ENCODE peak calls at places on chromosomes 6 and 20, in four cellular contexts. R is hepatocyte, U is GM23338, Z is PC-3. D is an unnamed sample.
A peak's percentile ranks its signal among the peaks of the same experiment; 100 is the strongest.

GRCh38 chr6:150236544-150236943 is 93.7 kb downstream of the PPP1R14C start:
- DNase-seq in R (peak; percentile 10), U (peak; percentile 13), Z (no peak), D (no peak)

GRCh38 chr20:30484749-30485070 is 772.8 kb upstream of the DEFB115 start:
- DNase-seq in R (no peak), U (no peak), Z (no peak), D (no peak)

GRCh38 chr6:90003941-90004340 is 109.7 kb downstream of the GJA10 start:
- DNase-seq in R (no peak), U (no peak), Z (no peak), D (no peak)

GRCh38 chr6:53321701-53322100 is 27.0 kb downstream of the ELOVL5 start:
- DNase-seq in R (no peak), U (no peak), Z (no peak), D (no peak)

GRCh38 chr6:29649701-29650673 is 6.9 kb upstream of the MOG start:
- DNase-seq in R (peak; percentile 98), U (peak; percentile 100), Z (peak; percentile 99), D (peak; percentile 96)

GRCh38 chr20:5529331-5530142 is 212.8 kb upstream of the PROKR2 start:
- DNase-seq in R (peak; percentile 90), U (peak; percentile 94), Z (peak; percentile 87), D (peak; percentile 71)

GRCh38 chr6:154412106-154412820 is 55.7 kb upstream of the IPCEF1 start:
- DNase-seq in R (no peak), U (no peak), Z (no peak), D (no peak)

GRCh38 chr6:25918083-25918683 is 12.3 kb downstream of the SLC17A2 start:
- DNase-seq in R (no peak), U (no peak), Z (no peak), D (no peak)

GRCh38 chr6:146892613-146893401 is 294.0 kb downstream of the ADGB start:
- DNase-seq in R (no peak), U (no peak), Z (peak; percentile 30), D (peak; percentile 34)

GRCh38 chr6:47029865-47030561 is 12.1 kb downstream of the ADGRF1 start:
- DNase-seq in R (no peak), U (no peak), Z (no peak), D (no peak)

GRCh38 chr6:47034421-47034820 is 7.7 kb downstream of the ADGRF1 start:
- DNase-seq in R (no peak), U (no peak), Z (peak; percentile 30), D (peak; percentile 33)

GRCh38 chr6:47031656-47032055 is 10.5 kb downstream of the ADGRF1 start:
- DNase-seq in R (no peak), U (no peak), Z (no peak), D (no peak)

GRCh38 chr6:47034919-47035318 is 7.2 kb downstream of the ADGRF1 start:
- DNase-seq in R (peak; percentile 83), U (peak; percentile 35), Z (peak; percentile 99), D (peak; percentile 99)

DNA sequence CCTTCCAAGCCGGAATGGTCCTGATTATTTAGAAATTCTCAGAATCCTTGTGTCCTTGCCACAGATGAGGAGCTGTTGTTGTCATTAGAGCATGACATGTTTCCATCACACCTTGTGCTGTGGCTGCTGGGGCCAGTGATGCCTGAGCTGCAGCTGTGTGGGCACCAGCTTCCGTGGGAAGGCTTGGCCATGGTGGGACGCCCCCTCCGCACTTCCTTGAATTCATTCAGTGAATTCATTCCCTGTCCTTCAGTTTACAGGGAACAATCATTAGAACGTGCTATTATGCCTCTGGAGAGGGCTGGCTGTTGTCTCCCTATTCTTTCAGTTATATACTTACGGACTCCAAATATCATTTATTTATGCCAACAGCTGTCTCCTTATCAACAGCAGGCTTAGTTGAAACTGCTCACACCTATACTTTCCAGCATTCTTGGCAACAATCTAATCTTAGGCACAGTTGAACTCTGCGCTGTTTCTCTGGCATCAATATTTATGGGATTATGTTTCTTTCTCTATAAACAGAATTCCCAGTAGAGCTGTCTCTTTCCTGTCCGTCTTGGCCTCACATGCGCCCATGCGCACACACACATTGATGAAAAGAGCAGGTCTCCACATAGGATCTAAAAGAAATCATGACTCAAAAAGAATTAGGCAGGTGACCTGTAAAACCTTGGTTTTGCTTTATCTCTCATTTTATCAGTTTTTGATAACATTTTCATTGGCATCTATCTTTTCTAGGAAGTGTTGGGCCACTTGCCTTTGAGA is 8.9 kb downstream of the ADGRF1 start:
- DNase-seq in R (peak; percentile 12), U (no peak), Z (no peak), D (no peak)
- H2AFZ ChIP-seq in R (no peak overlapping the region), U (peak overlapping the region; percentile 38), Z (no peak overlapping the region), D (no peak overlapping the region)

GRCh38 chr6:163335671-163336545 is 78.6 kb upstream of the QKI start:
- DNase-seq in R (no peak), U (peak; percentile 25), Z (no peak), D (no peak)
- H3K4me3 ChIP-seq in R (no peak overlapping the region), U (no peak overlapping the region), Z (no peak overlapping the region), D (no peak overlapping the region)

GRCh38 chr6:163735076-163735475 is 320.6 kb downstream of the QKI start:
- DNase-seq in R (no peak), U (no peak), Z (no peak), D (no peak)

GRCh38 chr6:163730496-163731210 is 316.1 kb downstream of the QKI start:
- DNase-seq in R (no peak), U (no peak), Z (no peak), D (no peak)

GRCh38 chr6:163729127-163729872 is 314.8 kb downstream of the QKI start:
- DNase-seq in R (no peak), U (peak; percentile 13), Z (no peak), D (no peak)

GRCh38 chr6:163731215-163732013 is 316.9 kb downstream of the QKI start:
- DNase-seq in R (no peak), U (no peak), Z (no peak), D (no peak)

DNA sequence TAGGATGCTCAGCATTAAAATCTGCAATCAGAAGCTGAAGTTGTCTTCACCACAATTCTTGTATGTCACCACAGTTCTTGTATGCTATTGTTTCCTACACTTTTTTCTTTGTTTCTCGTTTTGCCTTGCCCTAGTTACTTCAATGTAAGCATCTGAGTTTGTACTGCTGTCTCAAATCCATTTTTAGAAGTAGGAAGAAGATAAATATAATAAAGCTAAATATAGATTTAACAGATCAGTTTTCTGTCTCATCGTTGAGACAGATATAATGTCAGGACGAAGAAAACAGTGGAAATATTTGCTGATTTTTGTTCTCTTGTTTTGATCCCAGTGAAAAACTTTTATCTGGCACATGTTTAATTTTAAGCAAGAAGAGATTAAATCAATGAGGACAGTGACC is 318.0 kb downstream of the QKI start:
- DNase-seq in R (no peak), U (no peak), Z (no peak), D (no peak)
- H2AFZ ChIP-seq in R (no peak overlapping the region), U (no peak overlapping the region), Z (no peak overlapping the region), D (no peak overlapping the region)

GRCh38 chr20:53738039-53738944 is 144.7 kb upstream of the ZNF217 start:
- DNase-seq in R (peak; percentile 92), U (peak; percentile 75), Z (peak; percentile 98), D (peak; percentile 78)

GRCh38 chr20:53735536-53736050 is 142.0 kb upstream of the ZNF217 start:
- DNase-seq in R (peak; percentile 74), U (peak; percentile 25), Z (peak; percentile 98), D (peak; percentile 94)

GRCh38 chr20:53736122-53736756 is 142.6 kb upstream of the ZNF217 start:
- DNase-seq in R (no peak), U (no peak), Z (peak; percentile 41), D (peak; percentile 56)

GRCh38 chr20:53737404-53738038 is 143.9 kb upstream of the ZNF217 start:
- DNase-seq in R (no peak), U (peak; percentile 22), Z (peak; percentile 29), D (peak; percentile 5)

DNA sequence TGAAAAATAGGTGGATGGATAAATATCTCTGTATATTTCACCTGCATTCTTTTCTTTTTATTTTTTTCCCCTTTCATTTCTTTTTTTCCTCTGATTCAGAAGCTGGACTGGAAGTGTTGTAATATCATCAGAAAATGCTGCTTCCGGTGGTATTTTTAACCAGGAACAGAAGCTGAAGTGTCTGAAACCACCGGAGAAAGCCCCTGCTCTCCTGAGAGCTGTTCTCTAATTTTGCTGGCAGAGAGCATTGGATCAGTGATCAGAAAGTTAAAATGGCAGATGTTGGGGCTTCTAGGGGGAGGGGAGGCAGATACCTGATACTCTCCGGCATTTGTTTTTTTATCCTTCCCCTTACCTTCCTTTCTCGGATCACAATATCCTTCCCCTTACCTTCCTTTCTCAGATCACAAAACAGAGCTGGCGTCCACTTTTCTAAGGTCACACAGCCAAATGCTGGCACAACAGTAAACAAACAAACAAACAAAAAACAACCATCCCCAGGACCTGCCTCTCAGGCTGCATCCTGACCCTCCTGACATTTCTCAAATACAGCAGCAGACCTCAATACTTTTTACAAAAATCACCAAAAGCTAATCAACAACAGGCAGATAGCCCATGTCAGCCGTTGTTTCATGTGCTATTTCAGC is 143.2 kb upstream of the ZNF217 start:
- DNase-seq in R (no peak), U (peak; percentile 80), Z (peak; percentile 49), D (peak; percentile 57)
- H3K4me3 ChIP-seq in R (no peak overlapping the region), U (peak overlapping the region; percentile 19), Z (peak overlapping the region; percentile 61), D (peak overlapping the region; percentile 36)

GRCh38 chr20:33910529-33911327 is 83.0 kb upstream of the RALY start:
- DNase-seq in R (no peak), U (no peak), Z (no peak), D (no peak)
- H2AFZ ChIP-seq in R (no peak overlapping the region), U (peak overlapping the region; percentile 67), Z (no peak overlapping the region), D (no peak overlapping the region)

GRCh38 chr6:69819138-69819537 is 22.3 kb upstream of the LMBRD1 start:
- DNase-seq in R (no peak), U (no peak), Z (no peak), D (no peak)
- H3K4me3 ChIP-seq in R (no peak overlapping the region), U (no peak overlapping the region), Z (no peak overlapping the region), D (no peak overlapping the region)

D was measured in mammary epithelial cell.